ENCODE peak calls at places on chromosomes 16 and 17, in seven cellular contexts. G is ascending aorta, L is HL-60, K is K562, Y is type B pancreatic cell, W is lower leg skin, M is testis. T is an unnamed sample.

GRCh38 chr17:8896087-8896486 is 28.6 kb upstream of the PIK3R6 start:
- DNase-seq in G (peak; percentile 21), L (no peak), K (no peak), Y (no peak), W (no peak), M (no peak), T (no peak)

GRCh38 chr16:86167061-86167460 is 268.1 kb downstream of the IRF8 start:
- DNase-seq in G (no peak), L (no peak), K (no peak), Y (no peak), W (no peak), M (no peak), T (no peak)

GRCh38 chr16:28180660-28181556 is 30.9 kb downstream of the XPO6 start:
- DNase-seq in G (no peak), L (no peak), K (no peak), Y (no peak), W (no peak), M (no peak), T (no peak)

GRCh38 chr16:69917739-69918138 is 33.4 kb upstream of the CLEC18A start:
- DNase-seq in G (peak; percentile 91), L (no peak), K (no peak), Y (no peak), W (no peak), M (peak; percentile 89), T (no peak)

GRCh38 chr16:77579283-77579985 is 142.9 kb upstream of the NUDT7 start:
- DNase-seq in G (no peak), L (no peak), K (no peak), Y (no peak), W (no peak), M (no peak), T (no peak)

GRCh38 chr17:21041753-21042433 is 918 bp downstream of the USP22 start:
- DNase-seq in G (peak; percentile 94), L (peak; percentile 81), K (peak; percentile 71), Y (peak; percentile 79), W (peak; percentile 84), M (peak; percentile 92), T (peak; percentile 87)

GRCh38 chr17:76240461-76241204 is at the start of gene RNF157:
- DNase-seq in G (peak; percentile 76), L (no peak), K (peak; percentile 94), Y (peak; percentile 77), W (no peak), M (peak; percentile 76), T (peak; percentile 88)

GRCh38 chr17:43755389-43755875 is 3.2 kb downstream of the SOST start:
- DNase-seq in G (peak; percentile 71), L (no peak), K (no peak), Y (no peak), W (no peak), M (peak; percentile 54), T (peak; percentile 43)

GRCh38 chr16:84816023-84816422 is 3.8 kb upstream of the CRISPLD2 start:
- DNase-seq in G (no peak), L (no peak), K (no peak), Y (no peak), W (no peak), M (no peak), T (no peak)

GRCh38 chr16:28192811-28193529 is 18.8 kb downstream of the XPO6 start:
- DNase-seq in G (no peak), L (peak; percentile 48), K (no peak), Y (no peak), W (no peak), M (no peak), T (no peak)

GRCh38 chr17:75778861-75779249 is 5.8 kb upstream of the UNK start:
- DNase-seq in G (peak; percentile 65), L (no peak), K (no peak), Y (no peak), W (no peak), M (peak; percentile 55), T (peak; percentile 34)

GRCh38 chr16:53892155-53892554 is 188.2 kb downstream of the FTO start:
- DNase-seq in G (no peak), L (peak; percentile 11), K (peak; percentile 49), Y (no peak), W (peak; percentile 33), M (peak; percentile 65), T (peak; percentile 58)

GRCh38 chr16:10647721-10648296 is 46.9 kb downstream of the TEKT5 start:
- DNase-seq in G (no peak), L (no peak), K (no peak), Y (no peak), W (no peak), M (no peak), T (no peak)

GRCh38 chr16:66845791-66846221 is 1.6 kb downstream of the CA7 start:
- DNase-seq in G (peak; percentile 45), L (no peak), K (no peak), Y (no peak), W (no peak), M (no peak), T (no peak)

GRCh38 chr16:50371036-50371716 is 2.4 kb upstream of the BRD7 start:
- DNase-seq in G (no peak), L (no peak), K (no peak), Y (no peak), W (no peak), M (no peak), T (no peak)

GRCh38 chr16:50373780-50374179 is 5.0 kb upstream of the BRD7 start:
- DNase-seq in G (peak; percentile 46), L (no peak), K (no peak), Y (peak; percentile 65), W (no peak), M (no peak), T (no peak)

GRCh38 chr16:50373345-50373701 is 4.5 kb upstream of the BRD7 start:
- DNase-seq in G (no peak), L (no peak), K (no peak), Y (no peak), W (no peak), M (no peak), T (no peak)

GRCh38 chr16:50372611-50373344 is 4.0 kb upstream of the BRD7 start:
- DNase-seq in G (peak; percentile 85), L (no peak), K (no peak), Y (no peak), W (no peak), M (no peak), T (peak; percentile 49)

DNA sequence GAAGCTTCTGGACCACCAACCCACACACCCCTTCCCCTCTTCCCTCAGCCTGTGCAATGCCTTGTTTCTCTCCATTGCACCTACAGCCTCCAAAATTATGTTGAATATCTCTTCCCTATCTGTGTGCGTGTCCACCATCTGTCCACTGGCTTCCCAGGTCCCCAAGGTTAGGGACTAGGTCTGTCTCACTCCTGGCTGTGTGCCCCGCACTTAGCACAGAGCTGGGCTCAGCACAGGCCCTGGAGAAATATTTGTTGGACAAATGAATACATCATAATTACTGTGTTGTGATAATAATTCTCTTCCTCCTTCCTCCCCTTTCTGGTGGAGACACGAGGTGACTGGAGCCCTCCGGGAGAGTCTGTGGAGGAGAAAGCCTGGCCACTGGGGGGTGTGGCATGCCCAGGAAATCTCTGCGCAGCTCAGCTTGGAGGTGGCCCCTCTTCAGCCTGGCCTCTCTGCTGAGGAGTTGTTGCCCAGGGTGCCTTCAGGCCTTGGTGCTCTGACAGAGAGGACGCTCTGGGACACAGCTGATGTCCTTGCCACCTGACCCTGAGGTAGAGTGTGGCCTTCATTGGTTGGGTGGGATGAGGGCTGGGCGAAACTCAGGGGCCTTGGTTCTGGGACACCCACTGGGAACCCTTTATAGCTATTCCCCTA is 3.3 kb upstream of the BRD7 start:
- DNase-seq in G (no peak), L (no peak), K (no peak), Y (no peak), W (no peak), M (peak; percentile 68), T (peak; percentile 43)
- TF ChIP-seq CTCF in G (peak; percentile 17), L (no peak), K (peak; percentile 44), Y (peak; percentile 64), W (no peak), M (no peak), T (peak; percentile 38)

GRCh38 chr17:38905375-38905774 is 20.0 kb upstream of the LASP1NB start:
- DNase-seq in G (no peak), L (no peak), K (no peak), Y (no peak), W (no peak), M (no peak), T (no peak)

GRCh38 chr17:38908676-38909181 is 16.7 kb upstream of the LASP1NB start:
- DNase-seq in G (no peak), L (no peak), K (no peak), Y (no peak), W (no peak), M (no peak), T (no peak)

GRCh38 chr17:38904892-38905291 is 20.5 kb upstream of the LASP1NB start:
- DNase-seq in G (no peak), L (no peak), K (no peak), Y (no peak), W (no peak), M (no peak), T (no peak)

GRCh38 chr17:38907930-38908675 is 17.3 kb upstream of the LASP1NB start:
- DNase-seq in G (no peak), L (no peak), K (no peak), Y (no peak), W (no peak), M (no peak), T (no peak)

GRCh38 chr17:38906429-38907172 is 18.8 kb upstream of the LASP1NB start:
- DNase-seq in G (no peak), L (no peak), K (no peak), Y (no peak), W (no peak), M (no peak), T (no peak)
- TF ChIP-seq CTCF in G (no peak), L (no peak), K (no peak), Y (no peak), W (no peak), M (no peak), T (no peak)

DNA sequence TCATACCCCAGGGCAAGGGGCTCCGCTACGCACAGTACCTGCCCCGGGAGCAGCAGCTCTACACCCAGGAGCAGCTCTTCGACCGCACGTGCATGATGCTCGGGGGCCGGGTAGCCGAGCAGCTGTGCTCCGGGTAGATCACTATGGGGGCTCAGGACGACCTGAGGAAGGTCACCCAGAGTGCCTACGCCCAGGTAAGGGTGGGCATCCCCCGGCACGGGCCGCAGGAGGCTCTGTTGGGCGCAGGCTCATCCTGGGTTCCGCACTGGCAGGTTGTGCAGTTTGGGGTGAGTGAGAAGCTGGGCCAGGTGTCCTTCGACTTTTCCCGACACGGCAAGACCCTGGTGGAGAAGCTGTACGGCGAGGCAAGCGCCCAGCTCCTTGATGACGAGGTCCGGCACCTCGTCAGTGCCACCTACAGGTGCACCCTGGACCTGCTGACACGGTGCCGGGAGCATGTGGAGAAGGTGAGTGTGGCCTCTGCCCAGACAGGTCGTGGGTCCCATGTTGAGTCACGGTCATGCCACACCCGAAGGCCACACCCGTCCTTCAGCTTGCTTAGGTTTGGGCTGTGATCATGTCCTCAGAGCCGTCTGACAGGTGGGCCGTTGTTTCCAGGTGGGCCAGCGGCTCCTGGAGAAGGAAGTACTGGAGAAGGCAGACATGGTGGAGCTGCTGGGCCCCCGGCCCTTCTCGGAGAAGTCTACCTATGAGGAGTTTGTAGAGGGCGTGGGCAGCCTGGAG is 19.3 kb downstream of the DBNDD1 start:
- DNase-seq in G (no peak), L (no peak), K (peak; percentile 36), Y (no peak), W (no peak), M (no peak), T (no peak)
- TF ChIP-seq CTCF in G (no peak), L (no peak), K (peak; percentile 10), Y (no peak), W (no peak), M (no peak), T (no peak)

GRCh38 chr16:2056077-2056476 is 8.3 kb downstream of the TSC2 start:
- DNase-seq in G (no peak), L (no peak), K (no peak), Y (no peak), W (no peak), M (no peak), T (no peak)
- TF ChIP-seq CTCF in G (peak; percentile 20), L (no peak), K (no peak), Y (no peak), W (no peak), M (no peak), T (no peak)